ENCODE peak calls at places on chromosomes 12 and 14, in four cellular contexts. E is HCT116, W is K562, O is HepG2. M is an unnamed sample.
A peak's percentile ranks its signal among the peaks of the same experiment; 100 is the strongest.

GRCh38 chr14:76461886-76462285 is 85.9 kb downstream of the ESRRB start:
- DNase-seq in E (no peak), W (no peak), O (no peak), M (no peak)

GRCh38 chr12:49631336-49631907 is 8.1 kb downstream of the PRPF40B start:
- DNase-seq in E (no peak), W (no peak), O (no peak), M (no peak)

GRCh38 chr12:17579148-17580026 is 510.6 kb downstream of the RERGL start:
- DNase-seq in E (no peak), W (no peak), O (no peak), M (no peak)

GRCh38 chr12:57135939-57136338 is 7.7 kb downstream of the LRP1 start:
- DNase-seq in E (no peak), W (no peak), O (no peak), M (peak; percentile 78)

GRCh38 chr12:3527181-3527580 is 36.2 kb downstream of the PRMT8 start:
- DNase-seq in E (peak; percentile 47), W (no peak), O (no peak), M (no peak)

GRCh38 chr14:104318558-104319488 is 180.4 kb downstream of the KIF26A start:
- DNase-seq in E (no peak), W (no peak), O (no peak), M (no peak)

GRCh38 chr12:119302334-119303132 is 32.0 kb upstream of the CCDC60 start:
- DNase-seq in E (no peak), W (no peak), O (no peak), M (peak; percentile 49)

GRCh38 chr12:121483950-121484349 is 84.0 kb downstream of the RNF34 start:
- DNase-seq in E (no peak), W (no peak), O (no peak), M (no peak)

GRCh38 chr14:106883218-106883692 is 1356.9 kb downstream of the TMEM121 start:
- DNase-seq in E (no peak), W (no peak), O (peak; percentile 39), M (peak; percentile 27)

GRCh38 chr12:116693259-116694227 is 44.3 kb downstream of the SPRING1 start:
- DNase-seq in E (no peak), W (no peak), O (peak; percentile 36), M (peak; percentile 28)

GRCh38 chr12:127174881-127175280 is 1092.1 kb upstream of the TMEM132C start:
- DNase-seq in E (no peak), W (no peak), O (no peak), M (no peak)

GRCh38 chr14:71245659-71246361 is 338.6 kb downstream of the PCNX1 start:
- DNase-seq in E (no peak), W (no peak), O (no peak), M (no peak)

GRCh38 chr14:105116451-105117256 is 51.4 kb upstream of the GPR132 start:
- DNase-seq in E (no peak), W (no peak), O (no peak), M (no peak)

GRCh38 chr12:65561798-65562382 is 262.4 kb upstream of the HMGA2 start:
- DNase-seq in E (no peak), W (no peak), O (no peak), M (no peak)

DNA sequence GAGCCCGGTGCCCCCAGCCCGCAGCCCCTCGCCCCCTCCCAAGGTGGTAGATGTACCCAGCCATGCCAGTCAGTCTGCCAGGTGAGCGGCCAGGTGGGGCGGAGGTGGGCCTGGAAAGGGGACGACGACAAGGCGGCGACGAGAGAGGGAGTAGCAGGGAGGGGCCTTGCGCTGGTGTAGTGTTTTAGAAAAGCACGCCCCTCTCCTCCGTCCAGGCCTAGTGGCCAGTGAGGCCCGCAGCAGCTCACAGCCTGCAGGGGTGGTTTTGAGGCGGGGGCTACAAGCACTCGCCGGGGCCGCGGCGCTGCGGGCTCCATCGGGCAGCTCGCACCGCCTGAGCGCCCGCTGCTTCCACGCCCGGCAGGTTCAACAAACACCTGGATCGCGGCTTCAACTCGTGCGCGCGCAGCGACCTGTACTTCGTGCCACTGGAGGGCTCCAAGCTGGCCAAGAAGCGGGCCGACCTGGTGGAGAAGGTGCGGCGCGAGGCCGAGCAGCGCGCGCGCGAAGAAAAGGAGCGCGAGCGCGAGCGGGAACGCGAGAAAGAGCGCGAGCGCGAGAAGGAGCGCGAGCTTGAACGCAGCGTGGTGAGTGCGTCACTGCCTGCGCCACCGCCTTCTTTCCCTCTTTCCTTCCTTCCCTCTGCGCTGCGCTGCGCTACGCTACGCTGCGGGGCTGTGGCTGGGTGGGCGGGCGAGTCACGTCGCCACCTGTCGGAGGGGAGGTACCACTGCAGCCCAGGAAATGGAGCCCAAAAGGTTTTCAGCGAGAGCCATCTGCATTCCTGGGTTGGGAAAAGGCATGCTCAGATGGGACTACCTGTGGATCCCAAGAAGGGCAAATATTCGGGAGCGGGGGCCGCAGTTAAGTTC is 5.9 kb upstream of the RNU7-1 start:
- DNase-seq in E (peak; percentile 92), W (peak; percentile 81), O (peak; percentile 91), M (peak; percentile 92)
- TF ChIP-seq REST in E (no peak), W (peak; percentile 54), O (no peak), M (no peak)

DNA sequence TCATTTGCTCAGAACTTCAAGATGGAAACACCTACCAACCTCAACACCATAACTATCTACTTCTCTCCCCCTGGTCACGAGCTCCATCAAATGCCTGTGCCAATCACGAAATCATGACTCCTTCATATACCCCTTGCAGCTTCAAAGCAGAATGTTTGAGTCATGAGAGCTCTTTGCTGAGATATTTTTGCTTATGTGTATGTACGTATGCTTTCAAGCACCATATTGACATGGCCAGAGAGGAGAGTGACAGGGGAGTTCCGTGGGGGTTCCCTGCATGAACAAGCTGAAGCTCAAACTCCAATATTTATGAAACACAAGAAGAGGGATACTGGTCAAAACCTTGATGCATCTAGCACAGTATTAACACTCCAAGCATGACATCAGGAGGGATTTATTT is 374.4 kb downstream of the DPF3 start:
- DNase-seq in E (no peak), W (no peak), O (no peak), M (no peak)
- TF ChIP-seq ELF1 in E (no peak), W (no peak), O (no peak), M (no peak)

GRCh38 chr12:12302976-12303375 is 36.1 kb upstream of the LRP6 start:
- DNase-seq in E (no peak), W (no peak), O (no peak), M (no peak)
- TF ChIP-seq REST in E (no peak), W (no peak), O (no peak), M (no peak)

GRCh38 chr12:5888816-5889315 is 56.2 kb downstream of the ANO2 start:
- DNase-seq in E (no peak), W (no peak), O (no peak), M (no peak)

GRCh38 chr12:5884285-5884684 is 60.8 kb downstream of the ANO2 start:
- DNase-seq in E (no peak), W (no peak), O (no peak), M (no peak)

GRCh38 chr12:5887758-5888157 is 57.3 kb downstream of the ANO2 start:
- DNase-seq in E (no peak), W (no peak), O (no peak), M (no peak)

GRCh38 chr12:5884846-5885245 is 60.2 kb downstream of the ANO2 start:
- DNase-seq in E (no peak), W (no peak), O (no peak), M (no peak)

GRCh38 chr12:5889381-5890047 is 55.5 kb downstream of the ANO2 start:
- DNase-seq in E (peak; percentile 62), W (peak; percentile 19), O (peak; percentile 26), M (peak; percentile 39)
- TF ChIP-seq ELF1 in E (no peak), W (no peak), O (no peak), M (no peak)

GRCh38 chr14:92984896-92985295 is 61.9 kb downstream of the CHGA start:
- DNase-seq in E (no peak), W (no peak), O (peak; percentile 99), M (no peak)
- TF ChIP-seq REST in E (no peak), W (no peak), O (no peak), M (no peak)

GRCh38 chr14:64704743-64705405 is 650 bp downstream of the PLEKHG3 start:
- DNase-seq in E (no peak), W (peak; percentile 16), O (no peak), M (peak; percentile 79)
- TF ChIP-seq ELF1 in E (no peak), W (no peak), O (peak; percentile 20), M (peak; percentile 37)